ENCODE peak calls at places on chromosome 14, in nine cellular contexts. One of them, this sample, is unnamed.

GRCh38 chr14:73770977-73771847 is 57.0 kb upstream of the PNMA1 start:
- DNase-seq in GM13976: no peak
- DNase-seq in omental fat pad: no peak
- DNase-seq in A549: no peak
- DNase-seq in CD8-positive, alpha-beta T cell: no peak
- DNase-seq in heart right ventricle: no peak
- DNase-seq in suprapubic skin: no peak
- DNase-seq in astrocyte of the spinal cord: no peak
- DNase-seq in cardiac fibroblast: no peak
- DNase-seq in this sample: no peak

GRCh38 chr14:66345986-66346385 is 140.2 kb upstream of the CCDC196 start:
- DNase-seq in omental fat pad: no peak
- DNase-seq in GM13976: no peak
- DNase-seq in suprapubic skin: no peak
- DNase-seq in astrocyte of the spinal cord: no peak
- DNase-seq in cardiac fibroblast: no peak
- DNase-seq in CD8-positive, alpha-beta T cell: no peak
- DNase-seq in heart right ventricle: no peak
- DNase-seq in A549: no peak
- DNase-seq in this sample: no peak

GRCh38 chr14:67411820-67412421 is at the start of gene PLEK2:
- DNase-seq in CD8-positive, alpha-beta T cell: peak; percentile 37
- DNase-seq in omental fat pad: no peak
- DNase-seq in astrocyte of the spinal cord: peak; percentile 8
- DNase-seq in cardiac fibroblast: peak; percentile 41
- DNase-seq in heart right ventricle: peak; percentile 52
- DNase-seq in GM13976: no peak
- DNase-seq in A549: peak; percentile 40
- DNase-seq in suprapubic skin: peak; percentile 82
- DNase-seq in this sample: no peak

GRCh38 chr14:77580964-77581505 is 35.4 kb downstream of the SPTLC2 start:
- DNase-seq in A549: no peak
- DNase-seq in astrocyte of the spinal cord: peak; percentile 89
- DNase-seq in GM13976: peak; percentile 75
- DNase-seq in cardiac fibroblast: peak; percentile 58
- DNase-seq in CD8-positive, alpha-beta T cell: no peak
- DNase-seq in suprapubic skin: no peak
- DNase-seq in heart right ventricle: no peak
- DNase-seq in omental fat pad: no peak
- DNase-seq in this sample: peak; percentile 76

GRCh38 chr14:31937730-31938346 is 139.3 kb upstream of the ARHGAP5 start:
- DNase-seq in heart right ventricle: no peak
- DNase-seq in suprapubic skin: no peak
- DNase-seq in CD8-positive, alpha-beta T cell: no peak
- DNase-seq in astrocyte of the spinal cord: peak; percentile 69
- DNase-seq in omental fat pad: no peak
- DNase-seq in GM13976: peak; percentile 63
- DNase-seq in cardiac fibroblast: peak; percentile 46
- DNase-seq in A549: peak; percentile 75
- DNase-seq in this sample: peak; percentile 58

GRCh38 chr14:31265701-31266398 is 58.3 kb upstream of the HECTD1 start:
- DNase-seq in A549: no peak
- DNase-seq in heart right ventricle: no peak
- DNase-seq in omental fat pad: no peak
- DNase-seq in GM13976: no peak
- DNase-seq in cardiac fibroblast: peak; percentile 63
- DNase-seq in CD8-positive, alpha-beta T cell: no peak
- DNase-seq in suprapubic skin: no peak
- DNase-seq in astrocyte of the spinal cord: peak; percentile 60
- DNase-seq in this sample: no peak

GRCh38 chr14:106395460-106396050 is 869.2 kb downstream of the TMEM121 start:
- DNase-seq in astrocyte of the spinal cord: no peak
- DNase-seq in omental fat pad: no peak
- DNase-seq in CD8-positive, alpha-beta T cell: no peak
- DNase-seq in heart right ventricle: no peak
- DNase-seq in A549: no peak
- DNase-seq in GM13976: no peak
- DNase-seq in cardiac fibroblast: no peak
- DNase-seq in suprapubic skin: no peak
- DNase-seq in this sample: no peak

GRCh38 chr14:95993768-95994592 is 45.2 kb upstream of the C14orf132 start:
- DNase-seq in A549: peak; percentile 41
- DNase-seq in GM13976: peak; percentile 41
- DNase-seq in omental fat pad: no peak
- DNase-seq in CD8-positive, alpha-beta T cell: peak; percentile 20
- DNase-seq in cardiac fibroblast: peak; percentile 68
- DNase-seq in suprapubic skin: no peak
- DNase-seq in astrocyte of the spinal cord: peak; percentile 53
- DNase-seq in heart right ventricle: no peak
- DNase-seq in this sample: peak; percentile 44

GRCh38 chr14:68677476-68677875 is 115.4 kb downstream of the ZFP36L1 start:
- DNase-seq in A549: no peak
- DNase-seq in heart right ventricle: no peak
- DNase-seq in CD8-positive, alpha-beta T cell: no peak
- DNase-seq in omental fat pad: no peak
- DNase-seq in GM13976: no peak
- DNase-seq in astrocyte of the spinal cord: no peak
- DNase-seq in cardiac fibroblast: no peak
- DNase-seq in suprapubic skin: no peak
- DNase-seq in this sample: no peak

GRCh38 chr14:22973217-22974032 is 8.9 kb downstream of the AJUBA start:
- DNase-seq in CD8-positive, alpha-beta T cell: peak; percentile 40
- DNase-seq in astrocyte of the spinal cord: peak; percentile 74
- DNase-seq in cardiac fibroblast: peak; percentile 81
- DNase-seq in omental fat pad: no peak
- DNase-seq in A549: peak; percentile 63
- DNase-seq in heart right ventricle: no peak
- DNase-seq in suprapubic skin: no peak
- DNase-seq in GM13976: peak; percentile 65
- DNase-seq in this sample: peak; percentile 70

GRCh38 chr14:21997300-21997699 is 323.7 kb upstream of the OR4E1 start:
- DNase-seq in suprapubic skin: no peak
- DNase-seq in CD8-positive, alpha-beta T cell: peak; percentile 24
- DNase-seq in heart right ventricle: no peak
- DNase-seq in astrocyte of the spinal cord: no peak
- DNase-seq in omental fat pad: no peak
- DNase-seq in GM13976: no peak
- DNase-seq in A549: no peak
- DNase-seq in cardiac fibroblast: no peak
- DNase-seq in this sample: no peak

DNA sequence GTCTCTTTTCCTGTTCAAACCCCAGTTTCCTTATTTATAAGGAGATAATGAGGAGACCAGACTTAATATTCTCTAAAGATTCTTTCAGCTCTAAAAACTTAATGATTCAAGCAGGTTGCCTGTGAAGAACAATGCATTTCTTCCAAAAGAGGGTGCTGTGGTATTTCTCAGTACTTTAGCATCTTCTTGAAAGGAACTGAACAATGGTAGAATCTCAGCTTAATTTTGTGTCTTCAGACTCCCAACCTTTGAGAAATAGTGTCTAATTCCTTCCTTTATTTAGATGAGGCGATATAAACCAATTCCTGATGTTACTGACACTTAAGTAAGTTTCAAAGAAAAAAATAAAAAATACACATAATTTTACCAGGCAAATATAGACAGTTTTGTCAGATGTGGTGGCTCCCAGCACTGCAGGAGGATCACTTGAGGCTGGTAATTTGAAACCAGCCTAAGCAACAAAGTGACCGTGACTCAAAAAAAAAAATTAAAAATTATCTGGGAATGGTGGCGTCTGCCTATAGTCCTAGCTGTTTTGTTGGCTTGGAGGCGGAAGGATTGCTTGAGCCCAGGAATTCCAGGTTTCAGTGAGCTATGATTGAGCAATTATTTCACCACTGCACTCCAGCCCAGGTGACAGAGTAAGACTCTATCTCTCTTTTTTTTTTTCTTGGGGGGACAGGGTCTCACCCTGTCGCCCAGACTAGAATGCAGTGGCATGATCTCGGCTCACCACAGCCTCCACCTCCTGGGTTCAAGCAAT is 76.9 kb upstream of the PSMA6 start:
- DNase-seq in omental fat pad: no peak
- DNase-seq in cardiac fibroblast: peak; percentile 81
- DNase-seq in heart right ventricle: no peak
- DNase-seq in suprapubic skin: no peak
- DNase-seq in A549: peak; percentile 36
- DNase-seq in GM13976: peak; percentile 42
- DNase-seq in astrocyte of the spinal cord: peak; percentile 80
- DNase-seq in CD8-positive, alpha-beta T cell: no peak
- DNase-seq in this sample: peak; percentile 32
- TF ChIP-seq CTCF in omental fat pad: no peak
- TF ChIP-seq CTCF in cardiac fibroblast: peak; percentile 42
- TF ChIP-seq CTCF in heart right ventricle: peak; percentile 78
- TF ChIP-seq CTCF in suprapubic skin: no peak
- TF ChIP-seq CTCF in A549: peak; percentile 73
- TF ChIP-seq CTCF in GM13976: peak; percentile 24
- TF ChIP-seq CTCF in astrocyte of the spinal cord: peak; percentile 66
- TF ChIP-seq CTCF in CD8-positive, alpha-beta T cell: no peak
- TF ChIP-seq CTCF in this sample: peak; percentile 43

GRCh38 chr14:35944847-35945246 is 118.7 kb downstream of the BRMS1L start:
- DNase-seq in A549: peak; percentile 31
- DNase-seq in cardiac fibroblast: peak; percentile 1
- DNase-seq in heart right ventricle: no peak
- DNase-seq in GM13976: peak; percentile 32
- DNase-seq in astrocyte of the spinal cord: no peak
- DNase-seq in suprapubic skin: no peak
- DNase-seq in CD8-positive, alpha-beta T cell: no peak
- DNase-seq in omental fat pad: no peak
- DNase-seq in this sample: peak; percentile 25
- TF ChIP-seq CTCF in A549: peak; percentile 13
- TF ChIP-seq CTCF in cardiac fibroblast: no peak
- TF ChIP-seq CTCF in heart right ventricle: no peak
- TF ChIP-seq CTCF in GM13976: peak; percentile 22
- TF ChIP-seq CTCF in astrocyte of the spinal cord: no peak
- TF ChIP-seq CTCF in suprapubic skin: no peak
- TF ChIP-seq CTCF in CD8-positive, alpha-beta T cell: no peak
- TF ChIP-seq CTCF in omental fat pad: no peak
- TF ChIP-seq CTCF in this sample: peak; percentile 43

GRCh38 chr14:35140718-35141581 is 18.6 kb downstream of the PRORP start:
- DNase-seq in A549: no peak
- DNase-seq in heart right ventricle: no peak
- DNase-seq in CD8-positive, alpha-beta T cell: no peak
- DNase-seq in omental fat pad: no peak
- DNase-seq in cardiac fibroblast: no peak
- DNase-seq in suprapubic skin: no peak
- DNase-seq in GM13976: no peak
- DNase-seq in astrocyte of the spinal cord: peak; percentile 50
- DNase-seq in this sample: no peak
- TF ChIP-seq CTCF in A549: peak; percentile 31
- TF ChIP-seq CTCF in heart right ventricle: peak; percentile 67
- TF ChIP-seq CTCF in CD8-positive, alpha-beta T cell: peak; percentile 83
- TF ChIP-seq CTCF in omental fat pad: no peak
- TF ChIP-seq CTCF in cardiac fibroblast: peak; percentile 17
- TF ChIP-seq CTCF in suprapubic skin: no peak
- TF ChIP-seq CTCF in GM13976: no peak
- TF ChIP-seq CTCF in astrocyte of the spinal cord: peak; percentile 20
- TF ChIP-seq CTCF in this sample: peak; percentile 45

DNA sequence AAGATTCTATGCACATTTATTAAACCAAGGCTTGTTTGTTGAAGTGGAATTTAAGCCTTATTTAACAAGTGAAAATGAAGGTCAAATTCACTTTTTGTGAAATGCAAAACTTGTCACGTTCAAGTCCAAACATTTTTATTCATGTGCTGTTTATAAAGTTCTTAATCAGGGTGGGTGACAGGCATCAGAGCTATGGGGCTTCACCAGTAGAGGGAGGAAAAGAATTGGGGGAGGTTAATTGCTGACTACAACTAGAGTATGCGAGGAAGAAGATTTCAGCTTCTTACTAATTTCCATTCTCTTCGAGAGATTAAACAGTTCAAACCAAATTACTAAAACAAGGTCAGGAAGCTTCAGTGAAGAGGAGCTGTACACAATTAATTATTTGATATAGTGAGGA is 9.7 kb downstream of the MOK start:
- DNase-seq in cardiac fibroblast: peak; percentile 51
- DNase-seq in heart right ventricle: no peak
- DNase-seq in A549: peak; percentile 51
- DNase-seq in GM13976: no peak
- DNase-seq in suprapubic skin: no peak
- DNase-seq in CD8-positive, alpha-beta T cell: no peak
- DNase-seq in omental fat pad: no peak
- DNase-seq in astrocyte of the spinal cord: peak; percentile 47
- DNase-seq in this sample: no peak
- TF ChIP-seq CTCF in cardiac fibroblast: peak; percentile 62
- TF ChIP-seq CTCF in heart right ventricle: peak; percentile 43
- TF ChIP-seq CTCF in A549: peak; percentile 28
- TF ChIP-seq CTCF in GM13976: no peak
- TF ChIP-seq CTCF in suprapubic skin: no peak
- TF ChIP-seq CTCF in CD8-positive, alpha-beta T cell: no peak
- TF ChIP-seq CTCF in omental fat pad: no peak
- TF ChIP-seq CTCF in astrocyte of the spinal cord: peak; percentile 62
- TF ChIP-seq CTCF in this sample: no peak

GRCh38 chr14:55138091-55138490 is 9.0 kb downstream of the LGALS3 start:
- DNase-seq in omental fat pad: no peak
- DNase-seq in astrocyte of the spinal cord: no peak
- DNase-seq in suprapubic skin: no peak
- DNase-seq in CD8-positive, alpha-beta T cell: no peak
- DNase-seq in GM13976: no peak
- DNase-seq in heart right ventricle: no peak
- DNase-seq in cardiac fibroblast: no peak
- DNase-seq in A549: no peak
- DNase-seq in this sample: no peak
- TF ChIP-seq CTCF in omental fat pad: no peak
- TF ChIP-seq CTCF in astrocyte of the spinal cord: peak; percentile 38
- TF ChIP-seq CTCF in suprapubic skin: no peak
- TF ChIP-seq CTCF in CD8-positive, alpha-beta T cell: no peak
- TF ChIP-seq CTCF in GM13976: no peak
- TF ChIP-seq CTCF in heart right ventricle: peak; percentile 27
- TF ChIP-seq CTCF in cardiac fibroblast: peak; percentile 50
- TF ChIP-seq CTCF in A549: peak; percentile 16
- TF ChIP-seq CTCF in this sample: no peak

GRCh38 chr14:39432619-39433451 is 602 bp upstream of the FBXO33 start:
- DNase-seq in cardiac fibroblast: peak; percentile 83
- DNase-seq in astrocyte of the spinal cord: peak; percentile 88
- DNase-seq in CD8-positive, alpha-beta T cell: peak; percentile 75
- DNase-seq in GM13976: peak; percentile 78
- DNase-seq in heart right ventricle: peak; percentile 91
- DNase-seq in A549: peak; percentile 80
- DNase-seq in suprapubic skin: peak; percentile 93
- DNase-seq in omental fat pad: peak; percentile 55
- DNase-seq in this sample: peak; percentile 74
- TF ChIP-seq CTCF in cardiac fibroblast: no peak
- TF ChIP-seq CTCF in astrocyte of the spinal cord: peak; percentile 12
- TF ChIP-seq CTCF in CD8-positive, alpha-beta T cell: no peak
- TF ChIP-seq CTCF in GM13976: peak; percentile 16
- TF ChIP-seq CTCF in heart right ventricle: peak; percentile 42
- TF ChIP-seq CTCF in A549: peak; percentile 30
- TF ChIP-seq CTCF in suprapubic skin: peak; percentile 14
- TF ChIP-seq CTCF in omental fat pad: no peak
- TF ChIP-seq CTCF in this sample: peak; percentile 20

GRCh38 chr14:26004342-26004741 is 593.5 kb downstream of the NOVA1 start:
- DNase-seq in omental fat pad: no peak
- DNase-seq in GM13976: no peak
- DNase-seq in CD8-positive, alpha-beta T cell: no peak
- DNase-seq in suprapubic skin: no peak
- DNase-seq in A549: no peak
- DNase-seq in cardiac fibroblast: no peak
- DNase-seq in astrocyte of the spinal cord: no peak
- DNase-seq in heart right ventricle: no peak
- DNase-seq in this sample: no peak

DNA sequence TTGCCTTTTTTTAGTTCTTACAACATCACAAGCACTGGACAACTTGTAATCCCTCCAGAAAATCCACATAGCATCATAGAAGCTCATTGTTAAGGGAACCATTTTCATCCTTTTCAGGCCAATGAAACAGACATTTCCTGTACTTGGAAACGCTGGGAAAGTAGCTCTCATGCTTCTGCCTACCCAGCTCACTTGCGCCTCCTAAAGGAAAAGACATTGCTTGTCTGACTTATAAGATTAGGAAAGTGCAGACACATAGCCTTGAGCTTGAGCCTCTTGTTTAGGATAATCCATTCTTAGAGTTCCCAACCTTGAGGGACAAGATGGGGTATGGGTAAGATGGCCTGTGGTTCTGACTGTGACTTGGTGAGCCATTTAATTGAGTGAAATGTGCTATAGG is 589.5 kb downstream of the NOVA1 start:
- DNase-seq in GM13976: no peak
- DNase-seq in omental fat pad: no peak
- DNase-seq in suprapubic skin: no peak
- DNase-seq in A549: no peak
- DNase-seq in CD8-positive, alpha-beta T cell: no peak
- DNase-seq in cardiac fibroblast: no peak
- DNase-seq in heart right ventricle: no peak
- DNase-seq in astrocyte of the spinal cord: no peak
- DNase-seq in this sample: no peak
- TF ChIP-seq CTCF in GM13976: no peak
- TF ChIP-seq CTCF in omental fat pad: no peak
- TF ChIP-seq CTCF in suprapubic skin: no peak
- TF ChIP-seq CTCF in A549: no peak
- TF ChIP-seq CTCF in CD8-positive, alpha-beta T cell: no peak
- TF ChIP-seq CTCF in cardiac fibroblast: peak; percentile 8
- TF ChIP-seq CTCF in heart right ventricle: no peak
- TF ChIP-seq CTCF in astrocyte of the spinal cord: peak; percentile 2
- TF ChIP-seq CTCF in this sample: no peak

This sample was measured in GM13977.